ENCODE peak calls at places on chromosome 21, in seven cellular contexts. H is uterus; Z is T-helper 2 cell treated with Interferon-gamma antibody and Interleukin-4, amounts not matched to agents 5 μg/mL and 100 μg/mL, for 36 hours; K is putamen; P is activated CD4-positive, CD25-positive, alpha-beta regulatory T cell treated with anti-CD3 and anti-CD28 coated beads, Interleukin-2, amount 50 U/mL, for 72 hours; S is mesothelial cell of epicardium; V is upper lobe of right lung. L is an unnamed sample.

GRCh38 chr21:43854773-43855633 is 10.0 kb upstream of the AGPAT3 start:
- DNase-seq in H (no peak), Z (peak; percentile 83), K (no peak), P (no peak), S (no peak), V (no peak), L (peak; percentile 28)

GRCh38 chr21:16070207-16070651 is 340.4 kb downstream of the USP25 start:
- DNase-seq in H (no peak), Z (no peak), K (peak; percentile 81), P (no peak), S (no peak), V (no peak), L (peak; percentile 5)

GRCh38 chr21:15063081-15063820 is 1.5 kb downstream of the NRIP1 start:
- DNase-seq in H (no peak), Z (no peak), K (no peak), P (no peak), S (no peak), V (no peak), L (peak; percentile 40)

GRCh38 chr21:35206141-35207125 is 157.3 kb upstream of the RUNX1 start:
- DNase-seq in H (no peak), Z (no peak), K (no peak), P (no peak), S (no peak), V (no peak), L (peak; percentile 45)

GRCh38 chr21:38080888-38081287 is 164.6 kb upstream of the KCNJ6 start:
- DNase-seq in H (no peak), Z (no peak), K (no peak), P (no peak), S (no peak), V (no peak), L (no peak)

GRCh38 chr21:26377111-26377694 is 195.9 kb downstream of the CYYR1 start:
- DNase-seq in H (no peak), Z (no peak), K (no peak), P (no peak), S (no peak), V (no peak), L (no peak)

GRCh38 chr21:44458971-44459711 is 3.8 kb downstream of the LRRC3 start:
- DNase-seq in H (no peak), Z (no peak), K (no peak), P (no peak), S (no peak), V (peak; percentile 58), L (no peak)

GRCh38 chr21:42465008-42465878 is 30.8 kb downstream of the RSPH1 start:
- DNase-seq in H (no peak), Z (no peak), K (no peak), P (no peak), S (no peak), V (no peak), L (peak; percentile 54)

GRCh38 chr21:46029201-46029924 is 47.8 kb downstream of the COL6A1 start:
- DNase-seq in H (no peak), Z (no peak), K (no peak), P (no peak), S (no peak), V (no peak), L (peak; percentile 73)

GRCh38 chr21:35086357-35086756 is 37.3 kb upstream of the RUNX1 start:
- DNase-seq in H (no peak), Z (no peak), K (no peak), P (no peak), S (no peak), V (no peak), L (no peak)

GRCh38 chr21:35840197-35840799 is 220.0 kb downstream of the SETD4 start:
- DNase-seq in H (peak; percentile 26), Z (peak; percentile 24), K (peak; percentile 53), P (no peak), S (no peak), V (no peak), L (peak; percentile 73)

GRCh38 chr21:29376556-29376955 is 77.8 kb downstream of the BACH1 start:
- DNase-seq in H (peak; percentile 16), Z (peak; percentile 40), K (no peak), P (peak; percentile 41), S (no peak), V (peak; percentile 69), L (peak; percentile 34)

GRCh38 chr21:41432567-41433460 is 6.8 kb downstream of the MX1 start:
- DNase-seq in H (no peak), Z (no peak), K (no peak), P (no peak), S (no peak), V (no peak), L (no peak)

L was measured in cardiac muscle cell.